ENCODE peak calls at places on chromosomes 3 and 15, in nine cellular contexts. W is psoas muscle; V is heart right ventricle; T is neuronal stem cell; E is spleen; P is astrocyte; N is small intestine; O is CD4-positive, alpha-beta memory T cell; C is tibial artery. I is an unnamed sample. For H3K4me1, the result is how much of the 10 kb centered on the place peaks cover.

GRCh38 chr3:159860727-159861126 is 127.9 kb upstream of the IL12A start:
- DNase-seq in W (no peak), V (no peak), T (no peak), E (no peak), P (no peak), N (no peak), O (no peak), C (no peak), I (no peak)

GRCh38 chr15:79972861-79973260 is 1.9 kb upstream of the BCL2A1 start:
- DNase-seq in W (no peak), V (no peak), T (no peak), E (no peak), P (no peak), N (no peak), O (no peak), C (no peak), I (no peak)

GRCh38 chr3:141901914-141902313 is 25.5 kb downstream of the ATP1B3 start:
- DNase-seq in W (no peak), V (no peak), T (no peak), E (no peak), P (no peak), N (no peak), O (no peak), C (no peak), I (no peak)

GRCh38 chr15:69797615-69798014 is 300.1 kb downstream of the TLE3 start:
- DNase-seq in W (no peak), V (no peak), T (no peak), E (peak), P (no peak), N (no peak), O (no peak), C (no peak), I (no peak)

GRCh38 chr3:190697901-190698300 is 164.6 kb downstream of the GMNC start:
- DNase-seq in W (no peak), V (no peak), T (no peak), E (no peak), P (peak), N (no peak), O (no peak), C (no peak), I (no peak)

GRCh38 chr3:112973325-112974177 is 1.4 kb downstream of the CD200R1 start:
- DNase-seq in W (no peak), V (no peak), T (no peak), E (no peak), P (no peak), N (peak), O (peak), C (no peak), I (no peak)

GRCh38 chr15:98391568-98391967 is 256.8 kb upstream of the IGF1R start:
- DNase-seq in W (no peak), V (no peak), T (no peak), E (no peak), P (no peak), N (no peak), O (no peak), C (no peak), I (no peak)

GRCh38 chr15:78247895-78248294 is 13.5 kb upstream of the ACSBG1 start:
- DNase-seq in W (no peak), V (no peak), T (no peak), E (no peak), P (no peak), N (no peak), O (no peak), C (no peak), I (no peak)

GRCh38 chr15:74264081-74264501 is 28.0 kb downstream of the CCDC33 start:
- DNase-seq in W (no peak), V (no peak), T (no peak), E (no peak), P (no peak), N (no peak), O (no peak), C (no peak), I (no peak)

GRCh38 chr3:16322189-16322588 is 57.2 kb downstream of the OXNAD1 start:
- DNase-seq in W (no peak), V (no peak), T (no peak), E (no peak), P (no peak), N (no peak), O (no peak), C (no peak), I (no peak)

GRCh38 chr15:27864719-27865118 is 234.4 kb downstream of the OCA2 start:
- DNase-seq in W (no peak), V (no peak), T (no peak), E (no peak), P (no peak), N (no peak), O (no peak), C (no peak), I (no peak)

DNA sequence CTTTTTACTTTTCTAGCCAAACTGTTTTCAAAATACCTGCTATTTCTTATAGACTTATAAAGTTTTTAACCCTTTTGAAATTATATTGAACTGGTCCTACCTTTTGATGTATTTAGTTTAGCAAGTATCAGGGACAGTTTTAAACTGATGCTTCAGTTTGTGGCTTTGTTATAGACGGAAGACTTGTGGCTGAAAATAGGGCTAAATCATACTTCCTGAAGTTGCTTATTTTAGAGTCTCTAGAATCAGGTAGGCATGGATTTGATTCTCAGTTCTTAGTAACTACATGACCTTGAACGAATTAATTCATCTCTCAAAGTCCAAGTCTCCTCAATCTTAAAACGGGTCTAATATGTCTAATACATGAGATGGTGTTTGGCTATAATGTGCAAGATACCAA is 322.8 kb downstream of the RAP2B start:
- DNase-seq in W (no peak), V (no peak), T (no peak), E (no peak), P (no peak), N (no peak), O (no peak), C (no peak), I (no peak)
- H3K27ac ChIP-seq in W (no peak), V (no peak), T (no peak), E (no peak), P (no peak), N (no peak), O (no peak), C (no peak), I (no peak)

DNA sequence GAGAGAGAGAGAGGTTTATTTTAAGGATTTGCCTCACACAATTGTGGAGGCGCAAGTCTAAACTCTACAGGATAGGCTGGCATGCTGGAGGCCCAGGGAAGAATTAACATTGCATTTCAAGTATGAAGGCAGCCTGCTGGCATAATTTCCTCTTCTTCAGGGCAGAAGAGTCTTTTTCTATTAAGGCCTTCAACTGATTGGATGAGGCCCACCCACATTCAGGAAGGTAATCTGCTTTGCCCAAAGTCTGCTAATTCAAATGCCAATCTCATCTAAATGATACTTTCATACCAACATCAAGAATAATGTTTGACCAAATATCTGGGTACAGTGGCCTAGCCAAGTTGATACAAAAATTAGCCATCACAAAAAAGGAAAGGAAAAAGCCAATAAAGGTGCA is 258.1 kb upstream of the MDFIC2 start:
- DNase-seq in W (no peak), V (no peak), T (no peak), E (no peak), P (no peak), N (no peak), O (no peak), C (no peak), I (no peak)
- H3K4me1 ChIP-seq in W (under half), V (under half), T (under half), E (under half), P (under half), N (under half), O (under half), C (under half), I (under half)

GRCh38 chr3:12603969-12604368 is 47.1 kb downstream of the MKRN2 start:
- DNase-seq in W (no peak), V (no peak), T (no peak), E (no peak), P (no peak), N (no peak), O (no peak), C (no peak), I (no peak)
- H3K27ac ChIP-seq in W (no peak), V (no peak), T (no peak), E (no peak), P (no peak), N (no peak), O (no peak), C (no peak), I (no peak)

GRCh38 chr3:50294492-50295403 is 2.5 kb upstream of the IFRD2 start:
- DNase-seq in W (no peak), V (no peak), T (no peak), E (no peak), P (no peak), N (no peak), O (no peak), C (no peak), I (peak)

GRCh38 chr3:50297896-50298725 is 1.1 kb downstream of the HYAL3 start:
- DNase-seq in W (peak), V (no peak), T (no peak), E (peak), P (no peak), N (no peak), O (no peak), C (no peak), I (no peak)

GRCh38 chr3:50295553-50296166 is 3.4 kb upstream of the IFRD2 start:
- DNase-seq in W (no peak), V (no peak), T (no peak), E (no peak), P (no peak), N (no peak), O (no peak), C (no peak), I (no peak)

GRCh38 chr3:50297384-50297775 is 1.8 kb downstream of the HYAL3 start:
- DNase-seq in W (no peak), V (no peak), T (no peak), E (peak), P (no peak), N (no peak), O (no peak), C (no peak), I (no peak)

GRCh38 chr3:50296721-50297383 is 2.4 kb downstream of the HYAL3 start:
- DNase-seq in W (no peak), V (no peak), T (no peak), E (no peak), P (no peak), N (no peak), O (no peak), C (no peak), I (no peak)
- H3K4me1 ChIP-seq in W (under half), V (under half), T (under half), E (half or more), P (under half), N (under half), O (under half), C (under half), I (under half)

I was measured in upper lobe of right lung.